ENCODE peak calls at places on chromosomes 11 and 22, in five cellular contexts. One of them, this sample, is unnamed.

GRCh38 chr11:125750629-125751028 is 4.5 kb downstream of the PATE1 start:
- DNase-seq in K562: no peak
- DNase-seq in HCT116: no peak
- DNase-seq in GM12878: no peak
- DNase-seq in GM23338: peak; percentile 55
- DNase-seq in this sample: no peak

GRCh38 chr11:29527391-29527936 is 489.4 kb downstream of the KCNA4 start:
- DNase-seq in K562: no peak
- DNase-seq in GM23338: peak; percentile 19
- DNase-seq in HCT116: peak; percentile 15
- DNase-seq in GM12878: no peak
- DNase-seq in this sample: no peak

GRCh38 chr22:46370584-46371373 is 35.3 kb downstream of the TRMU start:
- DNase-seq in GM12878: no peak
- DNase-seq in K562: no peak
- DNase-seq in GM23338: no peak
- DNase-seq in HCT116: no peak
- DNase-seq in this sample: no peak

GRCh38 chr11:125319649-125320048 is 155.1 kb downstream of the PKNOX2 start:
- DNase-seq in HCT116: no peak
- DNase-seq in GM23338: no peak
- DNase-seq in K562: no peak
- DNase-seq in GM12878: no peak
- DNase-seq in this sample: no peak

GRCh38 chr11:61488651-61489291 is 19.8 kb upstream of the LRRC10B start:
- DNase-seq in GM23338: peak; percentile 68
- DNase-seq in GM12878: no peak
- DNase-seq in HCT116: no peak
- DNase-seq in K562: peak; percentile 48
- DNase-seq in this sample: peak; percentile 74

GRCh38 chr22:38433871-38434270 is 21.1 kb downstream of the KCNJ4 start:
- DNase-seq in GM12878: no peak
- DNase-seq in HCT116: no peak
- DNase-seq in K562: no peak
- DNase-seq in GM23338: no peak
- DNase-seq in this sample: no peak

GRCh38 chr22:26444777-26445176 is 15.7 kb downstream of the ASPHD2 start:
- DNase-seq in HCT116: no peak
- DNase-seq in GM12878: no peak
- DNase-seq in GM23338: no peak
- DNase-seq in K562: no peak
- DNase-seq in this sample: no peak

GRCh38 chr11:2912498-2912897 is 16.7 kb downstream of the PHLDA2 start:
- DNase-seq in GM23338: no peak
- DNase-seq in GM12878: no peak
- DNase-seq in HCT116: peak; percentile 87
- DNase-seq in K562: peak; percentile 90
- DNase-seq in this sample: peak; percentile 96

GRCh38 chr22:48945621-48946458 is 881.8 kb downstream of the BRD1 start:
- DNase-seq in HCT116: no peak
- DNase-seq in K562: no peak
- DNase-seq in GM23338: no peak
- DNase-seq in GM12878: no peak
- DNase-seq in this sample: peak; percentile 22

GRCh38 chr11:119776031-119776636 is 47.1 kb upstream of the NECTIN1 start:
- DNase-seq in K562: no peak
- DNase-seq in HCT116: no peak
- DNase-seq in GM12878: no peak
- DNase-seq in GM23338: no peak
- DNase-seq in this sample: no peak

GRCh38 chr11:76598426-76598839 is 72.1 kb downstream of the LRRC32 start:
- DNase-seq in K562: peak; percentile 59
- DNase-seq in HCT116: peak; percentile 7
- DNase-seq in GM12878: peak; percentile 12
- DNase-seq in GM23338: peak; percentile 76
- DNase-seq in this sample: no peak

GRCh38 chr11:62139526-62140301 is 15.9 kb downstream of the INCENP start:
- DNase-seq in GM12878: no peak
- DNase-seq in K562: no peak
- DNase-seq in HCT116: no peak
- DNase-seq in GM23338: no peak
- DNase-seq in this sample: no peak

GRCh38 chr22:48695731-48696305 is 1131.9 kb downstream of the BRD1 start:
- DNase-seq in GM12878: no peak
- DNase-seq in K562: no peak
- DNase-seq in HCT116: no peak
- DNase-seq in GM23338: no peak
- DNase-seq in this sample: no peak

GRCh38 chr11:62353841-62354240 is 16.6 kb downstream of the ASRGL1 start:
- DNase-seq in HCT116: no peak
- DNase-seq in GM12878: no peak
- DNase-seq in K562: no peak
- DNase-seq in GM23338: no peak
- DNase-seq in this sample: peak; percentile 41

GRCh38 chr22:50575426-50575941 is 2.7 kb downstream of the CPT1B start:
- DNase-seq in GM12878: no peak
- DNase-seq in K562: no peak
- DNase-seq in HCT116: no peak
- DNase-seq in GM23338: no peak
- DNase-seq in this sample: no peak

DNA sequence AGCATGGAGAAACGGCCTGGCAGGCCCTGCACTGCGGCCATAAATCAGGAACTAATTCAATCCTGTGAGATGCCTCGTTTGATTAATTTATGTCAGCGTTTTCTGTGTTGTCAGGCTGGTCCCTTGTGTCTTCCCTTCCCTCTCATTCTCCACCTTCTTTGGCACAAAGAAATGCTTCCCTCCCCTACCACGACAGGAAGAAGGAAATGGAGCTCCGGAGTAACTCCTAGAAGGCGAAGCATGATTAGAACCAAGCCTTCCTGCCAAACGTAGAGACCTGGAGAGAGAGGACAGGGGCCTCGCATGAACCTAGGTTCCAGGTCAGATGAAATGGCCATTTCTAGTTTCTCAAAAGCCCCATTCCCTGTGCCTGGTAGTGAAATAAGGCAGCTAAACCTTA is 358.3 kb downstream of the OPCML start:
- DNase-seq in GM23338: no peak
- DNase-seq in GM12878: no peak
- DNase-seq in HCT116: no peak
- DNase-seq in K562: no peak
- DNase-seq in this sample: no peak
- H3K4me1 ChIP-seq in GM23338: no peaks in the 10 kb centered on the region
- H3K4me1 ChIP-seq in GM12878: no peaks in the 10 kb centered on the region
- H3K4me1 ChIP-seq in HCT116: no peaks in the 10 kb centered on the region
- H3K4me1 ChIP-seq in K562: no peaks in the 10 kb centered on the region
- H3K4me1 ChIP-seq in this sample: no peaks in the 10 kb centered on the region

DNA sequence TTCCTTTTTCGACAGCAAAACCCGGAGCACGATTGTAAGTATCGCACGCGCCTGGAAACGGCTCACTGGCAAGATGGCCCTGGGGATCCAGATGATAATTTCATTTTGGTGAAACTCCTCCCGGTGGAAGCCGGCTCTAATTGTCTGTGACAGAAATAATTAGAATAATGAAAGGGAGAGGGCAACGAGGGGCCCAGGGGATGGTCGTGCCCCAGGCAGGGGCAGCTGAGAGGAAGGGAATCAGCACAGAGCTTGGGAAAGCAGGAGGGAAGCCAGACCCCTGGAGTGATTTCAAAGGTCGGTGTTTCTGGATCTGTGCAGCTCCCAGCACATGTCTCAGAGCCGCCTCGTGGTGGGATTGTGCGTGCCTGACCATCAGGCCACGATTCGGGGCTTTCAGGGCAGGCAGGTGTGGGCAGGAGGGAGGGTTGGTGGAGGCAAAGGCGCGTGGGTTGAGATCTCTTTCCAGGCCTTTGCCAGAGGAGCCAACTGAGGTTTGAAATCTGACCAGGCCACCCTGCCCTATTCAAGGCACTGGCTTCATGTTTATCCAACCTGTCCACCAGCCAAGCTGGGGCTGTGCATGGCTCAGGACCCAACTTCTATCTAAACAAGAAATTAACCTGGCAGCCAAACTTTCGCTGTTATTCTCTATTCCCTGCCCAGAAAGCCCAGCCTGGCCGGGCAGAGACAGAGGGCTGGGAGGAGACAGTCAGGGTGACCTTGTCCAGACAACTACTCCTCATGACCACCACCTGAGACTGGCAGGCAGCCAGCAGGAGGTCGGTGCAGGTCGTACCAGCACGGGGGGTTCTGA is 27.8 kb downstream of the ANO1 start:
- DNase-seq in GM12878: no peak
- DNase-seq in HCT116: no peak
- DNase-seq in GM23338: no peak
- DNase-seq in K562: no peak
- DNase-seq in this sample: peak; percentile 78
- TF ChIP-seq POLR2AphosphoS5 in GM12878: no peak
- TF ChIP-seq POLR2AphosphoS5 in HCT116: no peak
- TF ChIP-seq POLR2AphosphoS5 in GM23338: no peak
- TF ChIP-seq POLR2AphosphoS5 in K562: no peak
- TF ChIP-seq POLR2AphosphoS5 in this sample: no peak

DNA sequence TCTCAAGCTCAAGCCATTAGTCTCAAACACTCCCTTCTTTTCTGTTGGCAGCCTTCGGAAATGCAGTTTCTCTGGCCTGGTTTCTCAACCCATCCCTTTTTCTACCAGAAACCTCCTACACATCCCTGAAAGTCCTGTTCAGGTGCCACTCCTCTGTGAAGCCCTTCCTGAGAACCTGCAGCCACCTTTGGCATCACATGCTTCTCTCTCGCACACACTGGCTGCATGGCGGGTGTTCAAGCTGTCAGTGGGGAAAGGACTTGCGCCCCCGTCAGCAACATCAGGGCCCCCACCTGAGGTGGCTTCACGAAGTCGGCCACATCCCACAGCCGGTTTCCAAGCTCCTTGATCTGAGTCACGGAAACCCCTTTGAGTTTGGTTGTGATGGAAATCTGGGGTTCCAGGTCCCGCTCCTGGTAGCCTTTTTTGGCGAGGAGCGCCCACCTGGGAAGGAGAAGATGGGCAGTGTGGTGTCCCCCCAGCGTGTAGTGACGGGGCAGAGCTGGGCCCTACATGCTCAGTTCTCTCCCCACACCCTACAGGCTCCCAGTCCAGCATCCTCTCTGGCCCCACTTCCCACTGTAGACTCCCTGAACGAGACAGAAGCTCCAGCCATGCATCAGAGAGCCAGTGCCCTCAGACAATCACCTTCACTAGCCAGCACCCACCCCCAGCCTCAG is 1.8 kb upstream of the LRRC74B start:
- DNase-seq in HCT116: no peak
- DNase-seq in GM23338: no peak
- DNase-seq in K562: no peak
- DNase-seq in GM12878: no peak
- DNase-seq in this sample: no peak
- H3K27ac ChIP-seq in HCT116: no peak overlapping the region
- H3K27ac ChIP-seq in GM23338: no peak overlapping the region
- H3K27ac ChIP-seq in K562: no peak overlapping the region
- H3K27ac ChIP-seq in GM12878: no peak overlapping the region
- H3K27ac ChIP-seq in this sample: peak overlapping the region; percentile 52

DNA sequence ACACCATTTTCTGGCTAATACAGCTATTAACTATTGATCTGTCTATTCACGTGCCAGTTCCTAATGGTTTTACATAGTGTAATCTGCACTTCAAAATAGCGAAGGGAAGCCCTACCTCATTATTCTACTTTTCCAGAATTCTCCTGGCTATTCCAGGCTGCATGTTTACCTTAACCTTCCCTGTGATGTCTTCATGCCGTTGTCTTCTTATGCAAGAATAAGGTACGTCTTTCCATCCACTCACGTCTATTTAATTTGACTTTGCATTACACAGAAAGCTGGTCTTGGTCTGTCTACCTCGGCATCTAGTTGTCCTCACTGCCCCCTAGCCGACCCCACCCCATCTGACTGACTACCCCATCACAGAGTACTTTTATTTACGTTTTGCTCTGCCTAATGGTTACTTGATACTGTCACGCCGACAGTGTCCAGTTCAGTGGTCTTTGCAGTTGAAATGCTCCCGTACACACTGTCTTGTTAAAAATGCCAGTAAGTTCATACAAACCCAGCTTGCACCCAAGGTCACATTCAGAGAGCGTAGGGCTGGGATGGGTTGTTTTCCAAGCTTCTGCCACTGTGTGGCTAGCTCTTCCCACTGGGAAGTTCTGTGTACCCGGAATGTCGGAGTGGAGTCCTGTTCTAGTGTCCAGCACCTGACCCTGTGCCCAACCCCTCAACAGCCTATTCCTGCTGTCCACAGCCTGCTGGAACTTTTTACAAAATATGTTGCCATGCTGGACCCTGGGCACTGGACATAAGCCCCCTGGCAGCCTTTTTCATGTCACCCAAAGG is 15.0 kb downstream of the NEAT1 start:
- DNase-seq in K562: no peak
- DNase-seq in GM12878: no peak
- DNase-seq in HCT116: no peak
- DNase-seq in GM23338: no peak
- DNase-seq in this sample: peak; percentile 26
- H3K4me1 ChIP-seq in K562: peaks cover 9% of the 10 kb centered on the region
- H3K4me1 ChIP-seq in GM12878: peaks cover 47% of the 10 kb centered on the region
- H3K4me1 ChIP-seq in HCT116: peaks cover 25% of the 10 kb centered on the region
- H3K4me1 ChIP-seq in GM23338: no peaks in the 10 kb centered on the region
- H3K4me1 ChIP-seq in this sample: peaks cover 97% of the 10 kb centered on the region

GRCh38 chr22:42881982-42882656 is 25.0 kb upstream of the ARFGAP3 start:
- DNase-seq in GM23338: no peak
- DNase-seq in GM12878: no peak
- DNase-seq in HCT116: no peak
- DNase-seq in K562: no peak
- DNase-seq in this sample: peak; percentile 69

GRCh38 chr22:42879371-42880021 is 22.4 kb upstream of the ARFGAP3 start:
- DNase-seq in HCT116: no peak
- DNase-seq in GM23338: no peak
- DNase-seq in GM12878: no peak
- DNase-seq in K562: no peak
- DNase-seq in this sample: no peak

GRCh38 chr22:42883121-42883520 is 26.0 kb upstream of the ARFGAP3 start:
- DNase-seq in K562: no peak
- DNase-seq in GM23338: no peak
- DNase-seq in HCT116: no peak
- DNase-seq in GM12878: no peak
- DNase-seq in this sample: no peak

GRCh38 chr22:42880815-42881214 is 23.7 kb upstream of the ARFGAP3 start:
- DNase-seq in GM23338: peak; percentile 56
- DNase-seq in HCT116: no peak
- DNase-seq in K562: no peak
- DNase-seq in GM12878: no peak
- DNase-seq in this sample: no peak

DNA sequence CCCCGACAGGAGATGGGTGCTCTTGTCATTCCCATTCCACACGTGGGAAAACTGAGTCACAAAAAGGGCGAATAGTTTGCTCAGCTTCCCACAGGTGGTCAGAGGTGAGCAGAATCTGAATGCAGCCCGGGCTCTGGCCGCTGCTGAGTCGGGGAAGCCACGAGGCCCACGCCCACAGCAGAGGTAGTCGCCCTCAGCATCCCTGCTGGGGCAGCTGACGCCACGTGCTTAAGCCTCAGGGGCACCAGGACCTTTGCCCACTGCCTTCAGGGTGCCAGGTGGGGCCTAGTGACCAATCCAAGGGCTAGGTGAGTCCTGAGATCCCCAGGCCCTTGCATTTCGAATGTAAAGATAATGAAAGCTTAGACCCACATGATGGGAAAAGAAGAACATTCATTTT is 24.2 kb upstream of the ARFGAP3 start:
- DNase-seq in HCT116: no peak
- DNase-seq in GM23338: no peak
- DNase-seq in GM12878: no peak
- DNase-seq in K562: no peak
- DNase-seq in this sample: no peak
- TF ChIP-seq POLR2AphosphoS5 in HCT116: no peak
- TF ChIP-seq POLR2AphosphoS5 in GM23338: no peak
- TF ChIP-seq POLR2AphosphoS5 in GM12878: no peak
- TF ChIP-seq POLR2AphosphoS5 in K562: no peak
- TF ChIP-seq POLR2AphosphoS5 in this sample: no peak